ENCODE peak calls at places on chromosomes 2 and 18, in four cellular contexts. One of them, this sample, is unnamed.

GRCh38 chr2:85971369-85971768 is 82.6 kb upstream of the ST3GAL5 start:
- DNase-seq in GM12891: no peak
- DNase-seq in transverse colon: no peak
- DNase-seq in HL-60: no peak
- DNase-seq in this sample: no peak

GRCh38 chr2:211376410-211376809 is 820.0 kb downstream of the CPS1 start:
- DNase-seq in transverse colon: no peak
- DNase-seq in GM12891: no peak
- DNase-seq in HL-60: no peak
- DNase-seq in this sample: no peak

GRCh38 chr18:25247725-25248124 is 104.2 kb downstream of the ZNF521 start:
- DNase-seq in GM12891: no peak
- DNase-seq in HL-60: no peak
- DNase-seq in transverse colon: no peak
- DNase-seq in this sample: no peak

GRCh38 chr2:144554811-144555210 is 34.9 kb upstream of the ZEB2 start:
- DNase-seq in transverse colon: no peak
- DNase-seq in HL-60: no peak
- DNase-seq in GM12891: no peak
- DNase-seq in this sample: no peak

GRCh38 chr2:128514555-128514955 is 195.9 kb upstream of the HS6ST1 start:
- DNase-seq in HL-60: no peak
- DNase-seq in transverse colon: no peak
- DNase-seq in GM12891: no peak
- DNase-seq in this sample: peak

GRCh38 chr2:179745615-179746263 is 115.7 kb downstream of the ZNF385B start:
- DNase-seq in transverse colon: no peak
- DNase-seq in GM12891: no peak
- DNase-seq in HL-60: no peak
- DNase-seq in this sample: no peak

GRCh38 chr2:9228088-9228751 is 21.6 kb downstream of the ASAP2 start:
- DNase-seq in transverse colon: no peak
- DNase-seq in HL-60: no peak
- DNase-seq in GM12891: no peak
- DNase-seq in this sample: no peak

GRCh38 chr2:63589148-63589972 is 597 bp downstream of the MDH1 start:
- DNase-seq in transverse colon: no peak
- DNase-seq in GM12891: no peak
- DNase-seq in HL-60: peak
- DNase-seq in this sample: no peak

GRCh38 chr2:227464356-227464755 is 7.6 kb upstream of the AGFG1 start:
- DNase-seq in transverse colon: no peak
- DNase-seq in GM12891: no peak
- DNase-seq in HL-60: no peak
- DNase-seq in this sample: no peak

DNA sequence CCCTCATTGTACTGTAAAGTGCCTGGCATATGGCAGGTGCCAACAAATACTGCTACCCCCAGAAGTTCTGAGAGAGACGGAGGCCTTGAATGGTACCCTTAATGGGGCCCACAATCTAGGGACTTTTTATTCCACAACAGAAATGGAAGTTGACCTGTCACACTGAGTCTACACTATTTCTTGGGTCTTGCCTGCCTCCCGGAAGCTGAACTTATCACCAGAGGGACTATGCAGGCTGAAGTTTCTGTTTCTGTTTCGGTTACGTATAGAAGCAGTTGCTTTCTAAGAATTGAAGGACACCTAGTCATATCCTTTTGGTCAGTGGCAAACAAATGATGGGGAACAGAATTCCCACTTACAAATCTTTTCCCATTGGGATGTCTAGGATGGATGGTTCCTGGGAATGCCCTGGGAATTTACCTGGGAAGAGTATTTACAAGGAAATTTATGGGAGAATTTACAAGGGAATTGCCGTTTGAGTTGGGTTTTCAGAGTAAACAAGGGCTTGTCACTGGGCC is 74.2 kb downstream of the HS1BP3 start:
- DNase-seq in HL-60: no peak
- DNase-seq in GM12891: peak
- DNase-seq in transverse colon: no peak
- DNase-seq in this sample: no peak
- TF ChIP-seq POLR2AphosphoS5 in HL-60: no peak
- TF ChIP-seq POLR2AphosphoS5 in GM12891: peak
- TF ChIP-seq POLR2AphosphoS5 in transverse colon: no peak
- TF ChIP-seq POLR2AphosphoS5 in this sample: no peak

DNA sequence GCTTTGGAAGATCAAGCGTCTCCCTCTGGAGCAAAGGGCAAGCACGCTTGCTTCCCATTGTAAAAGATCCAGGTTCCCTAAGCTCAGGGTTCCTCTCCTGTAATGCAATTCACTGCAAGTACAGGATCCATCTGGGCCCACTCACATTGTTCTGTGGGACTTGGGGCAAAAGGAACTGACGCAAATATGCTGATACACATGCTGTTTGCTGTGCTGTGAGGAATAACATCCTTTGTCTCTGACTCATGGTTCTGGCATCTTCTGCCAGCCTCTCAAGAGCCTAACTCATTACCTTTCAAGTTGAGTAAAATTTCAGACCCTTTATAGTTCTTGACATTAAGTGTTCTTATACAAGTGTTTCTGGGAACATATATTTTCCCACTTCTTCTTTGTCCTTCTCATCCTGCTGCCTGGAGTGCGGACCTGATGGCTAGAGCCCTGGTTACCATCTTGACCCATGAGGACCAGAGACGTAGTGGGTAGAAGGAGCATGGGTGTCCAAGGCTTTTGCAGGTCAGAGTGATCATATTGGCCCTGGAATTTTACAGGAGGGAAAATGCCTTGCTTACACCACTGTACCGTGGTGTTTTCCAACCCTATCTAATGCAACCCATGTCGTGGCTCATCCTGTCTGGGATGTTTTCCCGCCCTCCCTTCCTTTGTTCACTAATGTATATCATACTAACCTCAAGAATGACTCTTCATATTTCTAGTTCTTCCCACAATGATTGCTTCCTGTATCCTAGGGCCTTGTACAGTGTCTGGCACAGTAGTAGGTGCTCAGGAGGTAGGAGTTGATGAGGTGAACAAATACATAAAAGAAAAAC is 145.7 kb upstream of the GLI2 start:
- DNase-seq in GM12891: no peak
- DNase-seq in HL-60: no peak
- DNase-seq in transverse colon: no peak
- DNase-seq in this sample: no peak
- TF ChIP-seq POLR2AphosphoS5 in GM12891: no peak
- TF ChIP-seq POLR2AphosphoS5 in HL-60: no peak
- TF ChIP-seq POLR2AphosphoS5 in transverse colon: no peak
- TF ChIP-seq POLR2AphosphoS5 in this sample: no peak

GRCh38 chr18:13267517-13267916 is 49.0 kb downstream of the LDLRAD4 start:
- DNase-seq in HL-60: no peak
- DNase-seq in transverse colon: no peak
- DNase-seq in GM12891: no peak
- DNase-seq in this sample: no peak

GRCh38 chr18:13269599-13270011 is 51.0 kb downstream of the LDLRAD4 start:
- DNase-seq in GM12891: no peak
- DNase-seq in transverse colon: peak
- DNase-seq in HL-60: no peak
- DNase-seq in this sample: no peak

GRCh38 chr18:13268035-13268700 is 49.6 kb downstream of the LDLRAD4 start:
- DNase-seq in HL-60: no peak
- DNase-seq in transverse colon: no peak
- DNase-seq in GM12891: no peak
- DNase-seq in this sample: peak

GRCh38 chr18:13270279-13270911 is 51.8 kb downstream of the LDLRAD4 start:
- DNase-seq in GM12891: no peak
- DNase-seq in transverse colon: no peak
- DNase-seq in HL-60: no peak
- DNase-seq in this sample: no peak

GRCh38 chr18:13268746-13269285 is 50.3 kb downstream of the LDLRAD4 start:
- DNase-seq in transverse colon: no peak
- DNase-seq in HL-60: no peak
- DNase-seq in GM12891: no peak
- DNase-seq in this sample: no peak
- TF ChIP-seq POLR2AphosphoS5 in transverse colon: no peak
- TF ChIP-seq POLR2AphosphoS5 in HL-60: no peak
- TF ChIP-seq POLR2AphosphoS5 in GM12891: no peak
- TF ChIP-seq POLR2AphosphoS5 in this sample: no peak

GRCh38 chr18:23912356-23912755 is 102.2 kb upstream of the TTC39C start:
- DNase-seq in HL-60: no peak
- DNase-seq in GM12891: no peak
- DNase-seq in transverse colon: no peak
- DNase-seq in this sample: no peak
- TF ChIP-seq POLR2AphosphoS5 in HL-60: no peak
- TF ChIP-seq POLR2AphosphoS5 in GM12891: no peak
- TF ChIP-seq POLR2AphosphoS5 in transverse colon: no peak
- TF ChIP-seq POLR2AphosphoS5 in this sample: no peak

This sample was measured in suprapubic skin.